ENCODE peak calls at places on chromosome 1, in eight cellular contexts. One of them, this sample, is unnamed.

GRCh38 chr1:93681549-93682412 is at the start of gene BCAR3:
- DNase-seq in HFFc6: peak; percentile 51
- DNase-seq in iris pigment epithelial cell: peak; percentile 82
- DNase-seq in ovary: peak; percentile 84
- DNase-seq in iPS DF 6.9: peak; percentile 48
- DNase-seq in M059J: peak; percentile 84
- DNase-seq in IMR-90: peak; percentile 73
- DNase-seq in T-helper 2 cell: peak; percentile 3
- DNase-seq in this sample: no peak

GRCh38 chr1:32540589-32540988 is 1.4 kb downstream of the ZBTB8A start:
- DNase-seq in ovary: no peak
- DNase-seq in IMR-90: no peak
- DNase-seq in iris pigment epithelial cell: no peak
- DNase-seq in HFFc6: no peak
- DNase-seq in T-helper 2 cell: no peak
- DNase-seq in iPS DF 6.9: no peak
- DNase-seq in M059J: peak; percentile 14
- DNase-seq in this sample: no peak

GRCh38 chr1:12518956-12519707 is 98.9 kb downstream of the DHRS3 start:
- DNase-seq in iPS DF 6.9: no peak
- DNase-seq in M059J: peak; percentile 40
- DNase-seq in T-helper 2 cell: no peak
- DNase-seq in HFFc6: peak; percentile 26
- DNase-seq in iris pigment epithelial cell: peak; percentile 74
- DNase-seq in IMR-90: peak; percentile 63
- DNase-seq in ovary: peak; percentile 85
- DNase-seq in this sample: peak; percentile 72

GRCh38 chr1:189149547-189150375 is 1327.9 kb downstream of the BRINP3 start:
- DNase-seq in iris pigment epithelial cell: no peak
- DNase-seq in T-helper 2 cell: no peak
- DNase-seq in HFFc6: no peak
- DNase-seq in ovary: no peak
- DNase-seq in IMR-90: no peak
- DNase-seq in iPS DF 6.9: peak; percentile 37
- DNase-seq in M059J: no peak
- DNase-seq in this sample: no peak

GRCh38 chr1:235998812-235999211 is 66.1 kb downstream of the NID1 start:
- DNase-seq in HFFc6: no peak
- DNase-seq in T-helper 2 cell: peak; percentile 24
- DNase-seq in IMR-90: no peak
- DNase-seq in iPS DF 6.9: no peak
- DNase-seq in iris pigment epithelial cell: peak; percentile 64
- DNase-seq in M059J: no peak
- DNase-seq in ovary: no peak
- DNase-seq in this sample: no peak

GRCh38 chr1:59593798-59594790 is 220.7 kb upstream of the HOOK1 start:
- DNase-seq in HFFc6: no peak
- DNase-seq in iris pigment epithelial cell: no peak
- DNase-seq in ovary: no peak
- DNase-seq in M059J: no peak
- DNase-seq in iPS DF 6.9: no peak
- DNase-seq in T-helper 2 cell: no peak
- DNase-seq in IMR-90: no peak
- DNase-seq in this sample: no peak

GRCh38 chr1:245091818-245092637 is 62.8 kb upstream of the KIF26B start:
- DNase-seq in T-helper 2 cell: no peak
- DNase-seq in IMR-90: peak; percentile 99
- DNase-seq in iris pigment epithelial cell: peak; percentile 99
- DNase-seq in iPS DF 6.9: no peak
- DNase-seq in M059J: peak; percentile 99
- DNase-seq in ovary: peak; percentile 41
- DNase-seq in HFFc6: peak; percentile 94
- DNase-seq in this sample: peak; percentile 89

GRCh38 chr1:223022641-223023473 is 120.2 kb downstream of the TLR5 start:
- DNase-seq in iris pigment epithelial cell: no peak
- DNase-seq in IMR-90: no peak
- DNase-seq in iPS DF 6.9: no peak
- DNase-seq in T-helper 2 cell: no peak
- DNase-seq in ovary: no peak
- DNase-seq in M059J: no peak
- DNase-seq in HFFc6: no peak
- DNase-seq in this sample: no peak

This sample was measured in BJ.